ENCODE peak calls at places on chromosomes 12 and 14, in five cellular contexts. Z, A, V, S and L are unnamed samples. For H3K36me3, the result is how much of the 10 kb centered on the place peaks cover.

GRCh38 chr12:9606736-9607372 is 862 bp downstream of the KLRB1 start:
- DNase-seq in Z (no peak), A (no peak), V (no peak), S (no peak), L (no peak)

GRCh38 chr12:48827026-48827425 is 8.7 kb downstream of the CACNB3 start:
- DNase-seq in Z (no peak), A (no peak), V (no peak), S (no peak), L (no peak)

GRCh38 chr12:88505696-88506095 is 74.6 kb downstream of the KITLG start:
- DNase-seq in Z (no peak), A (no peak), V (no peak), S (no peak), L (no peak)

GRCh38 chr14:50875359-50876090 is 3.7 kb downstream of the ABHD12B start:
- DNase-seq in Z (no peak), A (no peak), V (no peak), S (no peak), L (no peak)

GRCh38 chr14:24673059-24673458 is 39.1 kb upstream of the GZMB start:
- DNase-seq in Z (no peak), A (no peak), V (no peak), S (no peak), L (no peak)

GRCh38 chr14:91919814-91920213 is 27.7 kb downstream of the FBLN5 start:
- DNase-seq in Z (no peak), A (no peak), V (no peak), S (no peak), L (no peak)

GRCh38 chr14:92747701-92748258 is 647 bp downstream of the LGMN start:
- DNase-seq in Z (peak), A (no peak), V (no peak), S (peak), L (no peak)

GRCh38 chr14:49982082-49982481 is 89.2 kb downstream of the ARF6 start:
- DNase-seq in Z (no peak), A (no peak), V (no peak), S (no peak), L (no peak)

GRCh38 chr12:75439048-75439447 is 41.5 kb upstream of the GLIPR1 start:
- DNase-seq in Z (no peak), A (no peak), V (no peak), S (no peak), L (peak)

GRCh38 chr12:91331371-91331770 is 148.8 kb upstream of the DCN start:
- DNase-seq in Z (no peak), A (no peak), V (no peak), S (peak), L (no peak)

GRCh38 chr12:108801736-108802665 is 55.4 kb downstream of the SSH1 start:
- DNase-seq in Z (no peak), A (no peak), V (no peak), S (peak), L (no peak)

GRCh38 chr14:61574514-61574807 is 120.9 kb upstream of the HIF1A start:
- DNase-seq in Z (no peak), A (no peak), V (no peak), S (no peak), L (no peak)

GRCh38 chr12:88391556-88391955 is 188.7 kb downstream of the KITLG start:
- DNase-seq in Z (no peak), A (no peak), V (peak), S (peak), L (peak)

GRCh38 chr14:92647499-92648279 is 100.7 kb downstream of the LGMN start:
- DNase-seq in Z (no peak), A (no peak), V (no peak), S (peak), L (no peak)

GRCh38 chr12:49933793-49934192 is 16.7 kb upstream of the AQP2 start:
- DNase-seq in Z (no peak), A (no peak), V (no peak), S (peak), L (no peak)

GRCh38 chr12:106140223-106140986 is 1.7 kb upstream of the NUAK1 start:
- DNase-seq in Z (no peak), A (no peak), V (no peak), S (no peak), L (no peak)

GRCh38 chr14:32277998-32278397 is 51.1 kb upstream of the AKAP6 start:
- DNase-seq in Z (no peak), A (no peak), V (no peak), S (no peak), L (no peak)

GRCh38 chr12:46900734-46901463 is 75.1 kb upstream of the SLC38A4 start:
- DNase-seq in Z (no peak), A (no peak), V (no peak), S (no peak), L (no peak)

GRCh38 chr14:95442016-95442632 is 74.3 kb downstream of the SYNE3 start:
- DNase-seq in Z (no peak), A (no peak), V (no peak), S (no peak), L (no peak)

GRCh38 chr12:65867428-65867827 is 43.1 kb downstream of the HMGA2 start:
- DNase-seq in Z (no peak), A (no peak), V (peak), S (peak), L (peak)
- TF ChIP-seq CTCF in Z (no peak), A (no peak), V (no peak), S (no peak), L (no peak)

DNA sequence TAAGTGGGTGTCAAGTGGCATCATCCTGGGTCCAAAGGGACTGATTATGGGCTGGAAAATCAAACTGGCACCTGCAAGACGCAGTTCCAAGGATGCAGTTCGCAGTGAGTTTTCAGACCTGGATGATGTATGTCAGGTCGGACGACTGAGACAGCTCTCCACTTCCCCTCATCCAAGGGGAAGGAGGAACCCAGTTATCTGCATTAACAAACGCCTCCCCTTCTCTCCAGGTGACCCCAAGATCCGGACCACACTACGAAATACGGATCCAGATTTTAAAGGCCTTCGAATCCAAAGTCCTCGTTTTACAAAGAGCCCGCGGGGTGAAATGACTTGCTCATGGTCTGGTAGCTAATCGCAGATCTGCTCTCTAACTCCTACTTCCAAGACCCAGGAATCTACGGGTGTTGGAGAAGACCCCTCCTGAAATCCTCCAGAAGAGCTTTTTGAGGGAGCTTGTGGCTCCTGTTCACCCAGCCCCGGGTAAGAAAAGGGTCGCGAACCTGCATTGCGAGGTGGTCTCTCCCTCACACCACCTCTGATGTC is 460 bp upstream of the SYNE2 start:
- DNase-seq in Z (no peak), A (no peak), V (no peak), S (no peak), L (no peak)
- H3K4me3 ChIP-seq in Z (peak), A (peak), V (peak), S (peak), L (peak)

DNA sequence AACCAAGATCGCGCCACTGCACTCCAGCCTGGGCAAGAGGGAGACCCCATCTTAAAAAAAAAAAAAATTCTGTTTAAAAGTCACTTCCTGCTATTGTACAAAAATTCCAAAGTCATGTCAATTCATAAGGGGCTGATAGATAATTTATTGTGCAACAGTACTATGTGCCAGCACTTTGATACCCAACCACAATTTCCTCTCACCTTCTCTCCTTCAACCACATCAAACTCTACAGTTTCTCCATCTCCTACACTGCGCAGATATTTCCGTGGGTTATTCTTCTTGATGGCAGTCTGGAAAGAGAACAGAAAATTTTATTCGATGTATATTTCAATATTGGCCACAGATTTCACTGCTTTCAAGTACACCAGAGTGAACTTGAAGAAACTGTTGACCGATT is 7.6 kb downstream of the YBX3 start:
- DNase-seq in Z (no peak), A (no peak), V (no peak), S (no peak), L (no peak)
- H3K36me3 ChIP-seq in Z (under half), A (under half), V (under half), S (under half), L (under half)

GRCh38 chr12:62436164-62436503 is 30.5 kb upstream of the MON2 start:
- DNase-seq in Z (no peak), A (no peak), V (no peak), S (no peak), L (no peak)

GRCh38 chr12:62434504-62435336 is 31.9 kb upstream of the MON2 start:
- DNase-seq in Z (peak), A (no peak), V (no peak), S (peak), L (peak)

GRCh38 chr12:62435337-62436163 is 31.1 kb upstream of the MON2 start:
- DNase-seq in Z (peak), A (peak), V (peak), S (peak), L (peak)

DNA sequence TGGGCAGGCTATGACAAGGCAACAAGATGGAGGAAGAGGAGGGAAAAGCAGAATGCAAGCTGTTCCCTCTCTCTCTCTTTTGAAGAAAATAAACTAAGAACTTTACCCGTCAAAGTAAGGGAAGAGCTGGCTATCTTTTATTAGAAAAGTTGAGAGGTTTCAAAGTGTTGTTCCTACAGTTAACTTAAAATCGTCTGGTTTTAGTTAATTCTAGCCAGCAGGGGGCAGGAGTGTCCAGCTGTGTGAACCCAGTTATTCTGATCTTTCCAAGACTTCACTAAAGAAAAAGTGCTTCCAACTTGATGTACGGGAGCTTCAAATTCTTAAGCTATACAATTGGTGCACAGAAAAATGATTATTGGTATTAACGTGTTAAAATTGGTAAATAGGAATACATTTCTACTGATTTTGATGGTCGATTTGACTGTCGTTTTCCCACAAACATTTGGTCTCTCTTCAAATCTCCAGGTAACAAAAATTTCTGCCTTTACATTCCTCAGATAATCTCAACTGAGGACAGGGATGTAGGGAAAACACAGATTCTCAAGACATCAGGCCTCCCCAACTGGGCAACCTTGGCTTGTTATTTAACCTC is 28.4 kb upstream of the MON2 start:
- DNase-seq in Z (peak), A (peak), V (peak), S (peak), L (peak)
- TF ChIP-seq CTCF in Z (peak), A (peak), V (peak), S (peak), L (peak)

GRCh38 chr12:30003321-30003720 is 219.6 kb upstream of the TMTC1 start:
- DNase-seq in Z (no peak), A (no peak), V (no peak), S (no peak), L (no peak)
- H3K4me3 ChIP-seq in Z (no peak), A (no peak), V (no peak), S (no peak), L (no peak)

DNA sequence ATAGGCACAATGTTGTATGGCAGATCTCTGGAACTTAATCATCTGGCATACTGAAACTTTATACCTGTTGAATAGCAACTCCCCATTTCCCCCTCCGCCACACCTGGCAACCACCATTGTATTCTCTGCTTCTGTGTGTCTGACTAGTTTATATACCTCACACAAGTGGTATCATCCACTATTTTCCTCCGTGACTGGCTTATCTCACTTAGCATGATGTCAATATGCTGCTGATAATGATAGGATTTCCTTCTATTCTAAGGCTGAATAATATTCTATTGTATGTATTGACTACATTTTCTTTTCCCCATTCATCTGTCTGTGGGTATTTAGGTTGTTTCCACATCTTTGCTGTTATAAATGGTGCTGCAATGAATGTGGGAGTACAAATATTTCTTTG is 21.5 kb downstream of the BRMS1L start:
- DNase-seq in Z (no peak), A (no peak), V (no peak), S (no peak), L (no peak)
- H3K36me3 ChIP-seq in Z (under half), A (under half), V (under half), S (under half), L (under half)

DNA sequence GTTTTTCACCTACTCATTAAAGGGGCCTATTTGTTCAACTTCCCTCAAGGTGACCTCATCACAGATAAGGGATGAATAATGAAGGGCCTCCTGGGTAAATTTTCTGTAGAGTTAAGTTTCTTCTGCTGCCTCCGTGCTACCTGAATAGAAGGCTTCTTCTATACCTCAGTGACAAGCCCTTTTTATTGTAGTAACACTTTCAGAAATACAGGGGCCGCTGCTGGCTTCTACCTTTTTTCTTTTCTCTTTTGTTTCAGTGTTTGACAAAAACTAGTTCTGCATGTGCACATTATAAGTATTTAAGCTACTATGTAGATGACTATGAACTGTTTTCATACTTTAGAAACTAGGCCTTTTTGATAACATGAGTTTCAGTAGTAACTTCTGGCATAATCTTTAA is 207.0 kb downstream of the NAV3 start:
- DNase-seq in Z (no peak), A (no peak), V (no peak), S (no peak), L (no peak)
- TF ChIP-seq CTCF in Z (no peak), A (no peak), V (no peak), S (peak), L (no peak)

GRCh38 chr12:99824900-99825562 is 159.7 kb downstream of the ANKS1B start:
- DNase-seq in Z (peak), A (no peak), V (no peak), S (no peak), L (no peak)
- H3K4me3 ChIP-seq in Z (no peak), A (no peak), V (no peak), S (no peak), L (no peak)